ENCODE peak calls at places on chromosomes 12 and 14, in nine cellular contexts. I, M, A, Q, O, H, L, B and U are unnamed samples.
A peak's percentile ranks its signal among the peaks of the same experiment; 100 is the strongest.

GRCh38 chr14:94164685-94165431 is 9.3 kb upstream of the PPP4R4 start:
- DNase-seq in H (no peak), M (no peak), O (no peak), B (peak; percentile 11), L (no peak), Q (no peak), I (no peak), A (no peak), U (no peak)

GRCh38 chr12:116376354-116377193 is 99.1 kb upstream of the MED13L start:
- DNase-seq in Q (peak; percentile 82), B (no peak), I (peak; percentile 95), H (peak; percentile 49), A (peak; percentile 37), M (no peak), O (no peak), L (peak; percentile 56), U (no peak)

GRCh38 chr12:102438047-102438822 is 42.1 kb downstream of the IGF1 start:
- DNase-seq in Q (peak; percentile 56), I (no peak), B (peak; percentile 12), H (no peak), L (peak; percentile 50), A (no peak), M (no peak), O (no peak), U (no peak)

GRCh38 chr12:67925077-67925476 is 64.2 kb upstream of the IFNG-AS1 start:
- DNase-seq in H (no peak), L (no peak), O (no peak), I (no peak), B (no peak), Q (peak; percentile 25), A (no peak), M (no peak), U (no peak)

GRCh38 chr12:3432868-3433267 is 58.1 kb upstream of the PRMT8 start:
- DNase-seq in I (no peak), M (no peak), B (no peak), L (no peak), A (no peak), H (no peak), O (no peak), Q (no peak), U (no peak)

GRCh38 chr14:77593501-77593911 is 22.9 kb downstream of the SPTLC2 start:
- DNase-seq in Q (peak; percentile 59), M (no peak), H (no peak), B (no peak), O (no peak), A (no peak), I (no peak), L (peak; percentile 45), U (no peak)

GRCh38 chr12:18799561-18799960 is 61.6 kb downstream of the CAPZA3 start:
- DNase-seq in Q (peak; percentile 43), L (peak; percentile 18), O (no peak), B (no peak), H (no peak), M (peak; percentile 40), A (no peak), I (no peak), U (no peak)

GRCh38 chr12:94952325-94952724 is 51.2 kb downstream of the NDUFA12 start:
- DNase-seq in Q (no peak), O (no peak), I (no peak), H (no peak), B (no peak), A (no peak), M (no peak), L (no peak), U (no peak)

GRCh38 chr12:47814539-47815170 is 5.0 kb downstream of the HDAC7 start:
- DNase-seq in Q (no peak), L (no peak), I (no peak), O (no peak), M (no peak), H (no peak), A (no peak), B (no peak), U (no peak)

GRCh38 chr14:89921346-89921745 is 33.2 kb downstream of the EFCAB11 start:
- DNase-seq in H (no peak), L (no peak), B (no peak), I (no peak), Q (peak; percentile 26), M (no peak), O (no peak), A (no peak), U (no peak)

GRCh38 chr12:119686776-119687175 is 18.8 kb downstream of the PRKAB1 start:
- DNase-seq in Q (no peak), H (no peak), B (no peak), L (no peak), A (no peak), I (no peak), O (no peak), M (no peak), U (no peak)

GRCh38 chr12:15278816-15279658 is 43.3 kb upstream of the PTPRO start:
- DNase-seq in H (peak; percentile 62), M (peak; percentile 87), Q (peak; percentile 79), A (no peak), L (peak; percentile 55), O (no peak), B (no peak), I (no peak), U (no peak)

GRCh38 chr12:4894019-4894418 is 15.7 kb upstream of the KCNA1 start:
- DNase-seq in L (no peak), O (no peak), B (no peak), Q (no peak), A (no peak), I (no peak), H (no peak), M (no peak), U (no peak)

GRCh38 chr12:107014050-107014449 is 27.1 kb upstream of the MTERF2 start:
- DNase-seq in O (no peak), Q (no peak), I (peak; percentile 61), H (no peak), B (no peak), A (no peak), M (peak; percentile 41), L (no peak), U (no peak)

GRCh38 chr14:53947452-53948180 is 9.0 kb downstream of the BMP4 start:
- DNase-seq in H (no peak), I (no peak), O (no peak), M (no peak), A (no peak), B (no peak), Q (peak; percentile 50), L (peak; percentile 60), U (no peak)